ENCODE peak calls at places on chromosome 5, in four cellular contexts. W, L, H and G are unnamed samples.

GRCh38 chr5:122093415-122093814 is 15.4 kb upstream of the LOX start:
- DNase-seq in W (no peak), L (no peak), H (no peak), G (no peak)

GRCh38 chr5:136308396-136308795 is 56.9 kb downstream of the TRPC7 start:
- DNase-seq in L (no peak), H (peak), W (no peak), G (no peak)

GRCh38 chr5:41371741-41372140 is 138.7 kb downstream of the PLCXD3 start:
- DNase-seq in L (peak), W (no peak), H (no peak), G (no peak)

GRCh38 chr5:82601862-82602261 is 323.7 kb upstream of the RPS23 start:
- DNase-seq in L (no peak), H (no peak), W (no peak), G (no peak)

GRCh38 chr5:61023131-61023530 is 78.1 kb downstream of the NDUFAF2 start:
- DNase-seq in H (no peak), L (no peak), W (no peak), G (no peak)

GRCh38 chr5:82356808-82357671 is 78.9 kb upstream of the RPS23 start:
- DNase-seq in W (peak), L (peak), H (no peak), G (peak)

GRCh38 chr5:101977729-101978345 is 318.2 kb downstream of the SLCO4C1 start:
- DNase-seq in L (peak), W (peak), H (peak), G (peak)

GRCh38 chr5:104909803-104910202 is 1347.2 kb upstream of the NUDT12 start:
- DNase-seq in W (no peak), H (no peak), L (no peak), G (no peak)

GRCh38 chr5:13662646-13663045 is 281.8 kb downstream of the DNAH5 start:
- DNase-seq in L (no peak), W (no peak), H (no peak), G (no peak)

GRCh38 chr5:160333726-160334125 is 21.4 kb upstream of the CCNJL start:
- DNase-seq in W (no peak), L (peak), H (no peak), G (no peak)

GRCh38 chr5:141821430-141821925 is 56.7 kb downstream of the PCDH1 start:
- DNase-seq in W (no peak), H (peak), L (peak), G (no peak)